ENCODE peak calls at places on chromosomes 13 and 19, in five cellular contexts. J is A549, D is HCT116, T is uterus, C is body of pancreas. Y is an unnamed sample.

GRCh38 chr13:40665061-40665753 is 1.2 kb downstream of the FOXO1 start:
- DNase-seq in C (peak), D (no peak), T (peak), J (peak), Y (peak)

GRCh38 chr13:64457976-64458375 is 2772.2 kb downstream of the PCDH9 start:
- DNase-seq in J (no peak), T (no peak), D (no peak), C (no peak), Y (no peak)

GRCh38 chr19:1298235-1298634 is 12.6 kb downstream of the EFNA2 start:
- DNase-seq in J (no peak), C (no peak), D (no peak), T (no peak), Y (no peak)

GRCh38 chr19:12139885-12140544 is at the start of gene ZNF20:
- DNase-seq in J (no peak), D (peak), T (peak), C (peak), Y (peak)

GRCh38 chr13:43766766-43767165 is 20.0 kb downstream of the ENOX1 start:
- DNase-seq in D (no peak), J (no peak), T (no peak), C (no peak), Y (peak)

GRCh38 chr13:80341771-80342271 is 895 bp upstream of the SPRY2 start:
- DNase-seq in J (no peak), T (peak), D (no peak), C (peak), Y (peak)

GRCh38 chr13:101204270-101205011 is 211.9 kb downstream of the NALCN start:
- DNase-seq in C (no peak), D (no peak), J (no peak), T (no peak), Y (no peak)

GRCh38 chr13:97749174-97749573 is 204.3 kb upstream of the IPO5 start:
- DNase-seq in C (no peak), T (no peak), J (peak), D (peak), Y (no peak)

GRCh38 chr13:114031631-114032030 is 57.8 kb upstream of the C13orf46 start:
- DNase-seq in C (no peak), J (no peak), T (no peak), D (no peak), Y (no peak)

GRCh38 chr13:95140502-95140901 is 160.7 kb downstream of the ABCC4 start:
- DNase-seq in D (no peak), C (no peak), J (no peak), T (no peak), Y (no peak)
- TF ChIP-seq POLR2A in D (no peak), C (no peak), J (no peak), T (no peak), Y (no peak)

GRCh38 chr19:18589380-18590272 is 1.0 kb downstream of the REX1BD start:
- DNase-seq in T (peak), J (peak), C (peak), D (peak), Y (peak)

GRCh38 chr19:18588611-18589379 is at the start of gene REX1BD:
- DNase-seq in D (no peak), J (no peak), C (peak), T (peak), Y (peak)

GRCh38 chr19:18586311-18586710 is 2.3 kb upstream of the REX1BD start:
- DNase-seq in J (no peak), D (no peak), C (no peak), T (no peak), Y (no peak)

GRCh38 chr19:18587561-18587960 is 1.0 kb upstream of the REX1BD start:
- DNase-seq in T (no peak), C (no peak), J (no peak), D (no peak), Y (no peak)

DNA sequence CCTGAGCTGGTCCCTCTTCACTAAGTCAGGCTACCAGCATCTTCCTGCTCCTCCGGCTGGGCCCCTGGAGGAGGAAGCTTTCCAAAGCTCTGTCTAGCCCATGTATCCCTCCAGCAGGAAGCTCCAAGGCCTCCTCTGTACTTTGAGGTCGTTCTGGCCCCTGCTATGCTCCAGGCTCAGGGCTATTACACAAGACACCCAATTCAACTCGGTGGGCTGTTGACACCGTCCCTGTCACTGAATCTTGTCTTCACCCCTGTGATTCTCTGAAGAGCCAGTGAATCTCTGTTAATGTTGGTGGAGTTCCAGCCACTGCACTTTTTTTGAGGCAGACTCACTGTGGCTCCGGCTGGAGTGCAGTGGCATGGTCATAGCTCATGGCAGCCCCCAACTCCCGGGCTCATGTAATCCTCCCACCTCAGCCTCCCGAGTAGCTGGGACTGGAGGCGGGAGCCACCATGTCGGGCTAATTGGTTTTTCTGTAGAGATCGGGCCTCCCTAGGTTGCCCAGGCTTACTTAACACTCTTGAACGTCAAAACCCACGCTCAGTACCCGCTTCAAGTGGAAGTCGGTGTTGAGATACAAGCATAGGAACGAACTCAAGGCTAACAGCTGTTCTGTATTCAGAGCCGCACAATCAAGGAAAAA is 512 bp upstream of the REX1BD start:
- DNase-seq in J (no peak), T (no peak), D (no peak), C (no peak), Y (no peak)
- TF ChIP-seq CTCF in J (no peak), T (no peak), D (no peak), C (no peak), Y (no peak)

GRCh38 chr19:16339361-16339725 is 14.7 kb downstream of the KLF2 start:
- DNase-seq in T (no peak), C (no peak), D (no peak), J (no peak), Y (no peak)

GRCh38 chr19:16338470-16339360 is 14.1 kb downstream of the KLF2 start:
- DNase-seq in J (peak), D (peak), C (peak), T (no peak), Y (no peak)

GRCh38 chr19:16336571-16336970 is 11.9 kb downstream of the KLF2 start:
- DNase-seq in D (no peak), T (no peak), J (no peak), C (no peak), Y (no peak)

GRCh38 chr19:16340092-16340491 is 15.5 kb downstream of the KLF2 start:
- DNase-seq in T (no peak), C (no peak), D (no peak), J (no peak), Y (no peak)

GRCh38 chr19:16337809-16338469 is 13.3 kb downstream of the KLF2 start:
- DNase-seq in D (no peak), J (no peak), T (no peak), C (no peak), Y (no peak)
- H3K27ac ChIP-seq in D (peak), J (peak), T (peak), C (no peak), Y (peak)

GRCh38 chr13:77891041-77891440 is 27.6 kb downstream of the EDNRB start:
- DNase-seq in T (no peak), C (no peak), D (no peak), J (no peak), Y (no peak)

GRCh38 chr13:77892491-77892890 is 26.1 kb downstream of the EDNRB start:
- DNase-seq in J (no peak), T (no peak), C (no peak), D (no peak), Y (no peak)

GRCh38 chr13:77893066-77893465 is 25.6 kb downstream of the EDNRB start:
- DNase-seq in D (no peak), C (no peak), J (no peak), T (no peak), Y (no peak)

GRCh38 chr13:77894743-77895142 is 23.9 kb downstream of the EDNRB start:
- DNase-seq in J (no peak), T (no peak), D (no peak), C (no peak), Y (no peak)

DNA sequence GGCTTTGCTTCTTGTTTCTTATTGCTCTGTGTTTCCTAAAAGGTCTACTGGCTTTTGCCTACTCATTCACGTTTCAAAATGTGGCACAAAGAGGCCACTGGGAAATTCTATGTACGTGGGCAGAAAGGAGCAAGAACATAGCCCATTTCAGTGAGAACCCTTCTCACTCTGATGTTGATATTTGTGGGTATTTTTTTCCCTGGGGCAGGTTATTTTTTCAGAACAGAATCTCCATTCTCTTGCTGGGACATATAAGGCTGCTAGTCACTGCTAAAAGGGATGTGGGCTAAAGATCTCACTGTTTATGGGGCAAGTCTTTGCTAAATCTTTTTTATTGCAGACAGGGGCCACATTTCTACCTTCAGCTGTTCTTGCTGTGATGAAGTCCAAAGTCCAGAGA is 27.1 kb downstream of the EDNRB start:
- DNase-seq in D (no peak), T (no peak), J (no peak), C (no peak), Y (no peak)
- TF ChIP-seq POLR2A in D (no peak), T (no peak), J (no peak), C (no peak), Y (no peak)

DNA sequence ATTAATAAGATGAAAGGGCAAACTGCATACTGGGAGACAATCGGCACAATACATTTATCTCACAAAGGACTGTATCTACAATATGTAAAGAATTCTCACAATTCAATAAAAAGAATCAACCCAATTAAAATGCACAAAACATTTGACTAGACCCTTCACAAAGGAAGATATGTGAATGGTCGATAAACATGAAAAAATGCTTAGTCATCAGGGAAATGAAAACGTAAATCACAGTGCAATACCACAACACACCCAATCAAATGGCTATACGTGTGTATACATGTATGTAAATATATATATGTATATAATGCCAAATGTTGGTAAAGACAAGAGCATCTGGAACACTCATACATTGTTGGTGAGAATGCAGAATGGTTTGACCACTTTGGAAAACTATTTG is 21.9 kb upstream of the RFC3 start:
- DNase-seq in J (no peak), C (no peak), T (no peak), D (no peak), Y (no peak)
- TF ChIP-seq CTCF in J (no peak), C (no peak), T (no peak), D (no peak), Y (no peak)

GRCh38 chr19:5790573-5791520 is at the start of gene DUS3L:
- DNase-seq in T (peak), J (peak), D (peak), C (peak), Y (peak)

GRCh38 chr19:5788422-5788821 is 2.5 kb downstream of the DUS3L start:
- DNase-seq in C (no peak), T (no peak), J (no peak), D (no peak), Y (no peak)

GRCh38 chr19:5787554-5788182 is 3.1 kb upstream of the PRR22 start:
- DNase-seq in T (no peak), D (no peak), J (no peak), C (no peak), Y (no peak)

GRCh38 chr19:5789886-5790572 is 934 bp downstream of the DUS3L start:
- DNase-seq in J (no peak), D (no peak), T (no peak), C (no peak), Y (no peak)

DNA sequence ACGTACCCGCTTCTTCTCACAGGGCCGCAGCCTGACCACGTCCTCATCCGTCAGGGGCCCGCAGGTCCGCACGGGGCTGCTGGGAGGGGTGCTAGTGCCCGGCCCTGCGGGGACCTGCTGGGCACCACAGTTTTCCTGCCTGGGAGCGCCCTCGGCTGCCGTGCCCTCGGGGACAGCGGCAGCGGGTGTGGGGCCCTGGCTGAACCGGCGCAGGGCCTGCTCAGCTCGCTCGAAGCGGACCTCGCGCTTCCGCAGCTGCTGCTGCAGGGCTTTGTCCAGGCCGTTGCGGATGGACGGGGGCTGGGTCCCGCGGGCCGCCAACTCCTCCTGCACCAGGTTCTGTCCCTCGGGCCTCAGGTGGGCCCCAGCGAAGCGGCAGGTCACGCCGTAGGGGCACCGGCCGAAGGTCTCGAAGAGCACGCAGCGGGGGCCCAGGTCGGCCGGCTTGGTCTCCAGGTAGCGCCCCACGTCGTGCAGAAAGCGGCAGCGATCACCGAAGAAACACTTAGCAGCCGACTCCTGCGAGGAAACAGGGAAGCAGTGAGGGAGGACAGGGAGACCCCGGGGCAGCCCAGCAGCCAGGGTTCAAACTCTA is 1.7 kb downstream of the DUS3L start:
- DNase-seq in C (no peak), T (no peak), D (no peak), J (no peak), Y (no peak)
- H3K27ac ChIP-seq in C (no peak), T (no peak), D (no peak), J (no peak), Y (no peak)

GRCh38 chr19:29665215-29665825 is at the start of gene PLEKHF1:
- DNase-seq in T (peak), J (peak), C (peak), D (peak), Y (peak)
- TF ChIP-seq POLR2A in T (peak), J (peak), C (peak), D (no peak), Y (peak)